ENCODE peak calls at places on chromosomes 11 and 22, in nine cellular contexts. V is activated CD4-positive, alpha-beta T cell treated with anti-CD3 and anti-CD28 coated beads, Interleukin-2, amount 50 U/mL, for 24 hours; R is T-cell; I is tibial nerve; J is activated T-helper 9 cell treated with anti-CD3 and anti-CD28 coated beads, Interleukin-2, amount 50 U/mL, for 16 hours; W is heart right ventricle; M is tibial artery; S is fibroblast of the conjunctiva; Y is activated naive CD4-positive, alpha-beta T cell treated with anti-CD3 and anti-CD28 coated beads, Interleukin-2, amount 10 ng/mL, durations not matched to agents 7 days and 5 days. F is an unnamed sample.

GRCh38 chr11:68370211-68371111 is 58.1 kb downstream of the LRP5 start:
- DNase-seq in Y (no peak), V (no peak), S (no peak), I (no peak), M (peak; percentile 51), R (no peak), J (no peak), W (peak; percentile 39), F (peak; percentile 45)

GRCh38 chr11:129277216-129277838 is 85.2 kb upstream of the ARHGAP32 start:
- DNase-seq in Y (no peak), V (no peak), J (no peak), S (no peak), M (no peak), I (no peak), R (no peak), W (no peak), F (no peak)

GRCh38 chr11:46947399-46948077 is 11.0 kb downstream of the CSTPP1 start:
- DNase-seq in M (no peak), J (no peak), S (no peak), V (no peak), R (no peak), I (no peak), Y (no peak), W (no peak), F (no peak)

GRCh38 chr11:128297805-128298204 is 289.6 kb downstream of the ETS1 start:
- DNase-seq in R (no peak), W (no peak), I (no peak), J (no peak), S (no peak), M (no peak), Y (no peak), V (no peak), F (no peak)

GRCh38 chr22:47290706-47291430 is 528.4 kb downstream of the TBC1D22A start:
- DNase-seq in M (peak; percentile 5), W (no peak), I (no peak), V (no peak), S (no peak), Y (no peak), J (no peak), R (no peak), F (no peak)

GRCh38 chr11:33500865-33501479 is 199.7 kb downstream of the C11orf91 start:
- DNase-seq in I (peak; percentile 29), S (no peak), J (no peak), W (peak; percentile 12), V (no peak), M (no peak), Y (no peak), R (no peak), F (no peak)

GRCh38 chr11:69638941-69639681 is 1.8 kb upstream of the CCND1 start:
- DNase-seq in J (no peak), M (peak; percentile 92), V (no peak), R (no peak), I (peak; percentile 85), Y (no peak), W (peak; percentile 96), S (peak; percentile 88), F (peak; percentile 96)

GRCh38 chr11:64536396-64536935 is 54.6 kb upstream of the SLC22A12 start:
- DNase-seq in V (no peak), R (no peak), W (no peak), I (no peak), Y (no peak), M (peak; percentile 10), J (no peak), S (no peak), F (peak; percentile 86)

GRCh38 chr22:48760481-48761238 is 1067.0 kb downstream of the BRD1 start:
- DNase-seq in R (no peak), S (no peak), V (no peak), I (no peak), W (no peak), Y (no peak), J (no peak), M (peak; percentile 14), F (no peak)

GRCh38 chr22:45888221-45889092 is 88.5 kb downstream of the WNT7B start:
- DNase-seq in V (no peak), I (no peak), M (no peak), R (no peak), S (no peak), J (no peak), Y (no peak), W (no peak), F (no peak)

GRCh38 chr22:38731703-38732161 is 24.1 kb downstream of the SUN2 start:
- DNase-seq in Y (no peak), W (no peak), I (no peak), R (no peak), V (no peak), J (no peak), M (no peak), S (no peak), F (no peak)

GRCh38 chr11:79174045-79175008 is 266.5 kb downstream of the TENM4 start:
- DNase-seq in I (no peak), W (no peak), R (no peak), M (no peak), S (no peak), J (no peak), Y (no peak), V (no peak), F (no peak)

GRCh38 chr11:126156814-126157213 is 54.6 kb downstream of the RPUSD4 start:
- DNase-seq in W (no peak), Y (no peak), S (peak; percentile 65), I (no peak), V (no peak), J (no peak), M (no peak), R (no peak), F (no peak)

GRCh38 chr11:58301576-58301975 is 33.5 kb upstream of the OR10W1 start:
- DNase-seq in S (no peak), M (no peak), Y (no peak), R (no peak), J (no peak), V (no peak), I (no peak), W (no peak), F (peak; percentile 58)

GRCh38 chr11:725624-726202 is 19.7 kb downstream of the EPS8L2 start:
- DNase-seq in I (no peak), S (no peak), W (no peak), Y (peak; percentile 59), V (no peak), R (no peak), M (no peak), J (no peak), F (no peak)

GRCh38 chr11:3877252-3878035 is 22.0 kb downstream of the STIM1 start:
- DNase-seq in S (no peak), M (no peak), R (no peak), I (no peak), W (no peak), J (no peak), V (no peak), Y (no peak), F (no peak)

GRCh38 chr22:26416670-26417270 is 12.3 kb upstream of the ASPHD2 start:
- DNase-seq in Y (no peak), W (no peak), R (no peak), S (peak; percentile 35), J (no peak), M (no peak), I (peak; percentile 11), V (no peak), F (peak; percentile 61)

GRCh38 chr22:41301085-41302015 is at the start of gene ZC3H7B:
- DNase-seq in M (peak; percentile 82), J (peak; percentile 76), I (peak; percentile 58), W (peak; percentile 78), V (peak; percentile 76), R (peak; percentile 81), Y (peak; percentile 91), S (peak; percentile 60), F (peak; percentile 96)

GRCh38 chr11:64765841-64766682 is 6.3 kb upstream of the PYGM start:
- DNase-seq in S (no peak), Y (peak; percentile 20), V (no peak), W (no peak), M (peak; percentile 20), I (no peak), R (no peak), J (no peak), F (no peak)

GRCh38 chr11:125264091-125265022 is 99.8 kb downstream of the PKNOX2 start:
- DNase-seq in V (no peak), M (no peak), Y (no peak), I (no peak), W (no peak), J (no peak), S (no peak), R (no peak), F (no peak)

GRCh38 chr11:116062526-116063171 is 558.4 kb upstream of the CADM1 start:
- DNase-seq in V (no peak), Y (no peak), W (no peak), M (no peak), I (no peak), S (no peak), J (no peak), R (no peak), F (no peak)

GRCh38 chr11:118051611-118052461 is 25.0 kb upstream of the TMPRSS4 start:
- DNase-seq in S (no peak), I (no peak), V (peak; percentile 56), J (peak; percentile 39), Y (peak; percentile 85), W (no peak), M (no peak), R (peak; percentile 70), F (no peak)

GRCh38 chr11:86676533-86677154 is 4.2 kb upstream of the ME3 start:
- DNase-seq in V (no peak), I (no peak), M (no peak), Y (no peak), W (no peak), J (no peak), R (no peak), S (no peak), F (no peak)

GRCh38 chr11:61837411-61838005 is 9.4 kb downstream of the FADS2 start:
- DNase-seq in V (no peak), W (no peak), S (no peak), J (no peak), Y (no peak), I (no peak), M (no peak), R (no peak), F (no peak)

GRCh38 chr11:64990222-64990918 is 6.4 kb downstream of the BATF2 start:
- DNase-seq in Y (no peak), J (no peak), I (peak; percentile 29), R (no peak), S (no peak), M (peak; percentile 56), V (no peak), W (peak; percentile 75), F (peak; percentile 25)

GRCh38 chr11:47656284-47656915 is 14.0 kb upstream of the MTCH2 start:
- DNase-seq in I (no peak), J (no peak), R (no peak), V (no peak), M (no peak), W (no peak), S (no peak), Y (no peak), F (no peak)

GRCh38 chr22:50014655-50015401 is 2.3 kb upstream of the IL17REL start:
- DNase-seq in J (no peak), V (no peak), W (no peak), S (no peak), M (peak; percentile 13), Y (no peak), R (no peak), I (no peak), F (no peak)

GRCh38 chr11:17683378-17684161 is 35.8 kb upstream of the MYOD1 start:
- DNase-seq in S (peak; percentile 20), J (no peak), R (no peak), I (no peak), M (no peak), W (no peak), Y (no peak), V (no peak), F (no peak)

GRCh38 chr11:134411887-134412507 is at the start of gene B3GAT1:
- DNase-seq in J (no peak), W (no peak), R (no peak), V (no peak), I (no peak), Y (peak; percentile 26), M (no peak), S (no peak), F (no peak)

GRCh38 chr11:43315966-43316365 is 4.2 kb downstream of the API5 start:
- DNase-seq in Y (no peak), V (no peak), S (no peak), W (no peak), J (no peak), R (no peak), I (no peak), M (no peak), F (no peak)

GRCh38 chr11:120622189-120622912 is 110.8 kb downstream of the GRIK4 start:
- DNase-seq in R (no peak), S (no peak), M (no peak), J (no peak), W (no peak), Y (no peak), I (no peak), V (no peak), F (no peak)